ENCODE peak calls at places on chromosomes 3 and 15, in ten cellular contexts. Z, D, N, Q, P, J, G, T, W and K are unnamed samples.

GRCh38 chr15:49242820-49243219 is 72.8 kb downstream of the GALK2 start:
- DNase-seq in P (no peak), N (no peak), D (no peak), Q (no peak), T (no peak), W (no peak), J (no peak), G (no peak), Z (no peak), K (no peak)

GRCh38 chr15:60379466-60380274 is 18.1 kb downstream of the ANXA2 start:
- DNase-seq in T (peak), Q (peak), Z (no peak), G (peak), N (no peak), P (no peak), J (no peak), D (no peak), W (no peak), K (no peak)

GRCh38 chr3:190401943-190402342 is 14.0 kb downstream of the CLDN16 start:
- DNase-seq in N (no peak), J (no peak), W (no peak), T (no peak), G (no peak), P (no peak), Z (no peak), Q (no peak), D (no peak), K (no peak)

GRCh38 chr3:13068269-13069010 is 4.8 kb downstream of the IQSEC1 start:
- DNase-seq in Q (no peak), P (no peak), J (no peak), T (no peak), Z (no peak), N (no peak), W (no peak), G (no peak), D (no peak), K (no peak)

GRCh38 chr3:122982202-122983185 is 45.1 kb downstream of the SEMA5B start:
- DNase-seq in Q (no peak), D (no peak), N (no peak), P (no peak), Z (peak), W (no peak), J (no peak), T (no peak), G (no peak), K (no peak)

GRCh38 chr3:63328386-63328785 is 50.3 kb downstream of the SYNPR start:
- DNase-seq in N (no peak), Q (no peak), D (no peak), Z (no peak), T (no peak), J (no peak), W (no peak), G (no peak), P (no peak), K (no peak)

GRCh38 chr3:137542049-137542448 is 222.1 kb upstream of the SOX14 start:
- DNase-seq in T (no peak), N (no peak), G (no peak), W (no peak), Z (no peak), D (no peak), Q (no peak), P (no peak), J (no peak), K (no peak)

GRCh38 chr15:44804303-44805046 is 68.1 kb downstream of the TRIM69 start:
- DNase-seq in D (no peak), Z (no peak), J (no peak), G (no peak), T (no peak), Q (no peak), W (no peak), N (no peak), P (no peak), K (no peak)

GRCh38 chr15:64131547-64131946 is 20.0 kb upstream of the SNX22 start:
- DNase-seq in P (no peak), G (no peak), W (no peak), T (no peak), Z (no peak), D (no peak), J (no peak), Q (no peak), N (no peak), K (no peak)

GRCh38 chr3:95994338-95994737 is 820.1 kb upstream of the EPHA6 start:
- DNase-seq in N (no peak), W (no peak), P (no peak), D (no peak), Q (no peak), J (no peak), G (no peak), Z (no peak), T (no peak), K (no peak)

DNA sequence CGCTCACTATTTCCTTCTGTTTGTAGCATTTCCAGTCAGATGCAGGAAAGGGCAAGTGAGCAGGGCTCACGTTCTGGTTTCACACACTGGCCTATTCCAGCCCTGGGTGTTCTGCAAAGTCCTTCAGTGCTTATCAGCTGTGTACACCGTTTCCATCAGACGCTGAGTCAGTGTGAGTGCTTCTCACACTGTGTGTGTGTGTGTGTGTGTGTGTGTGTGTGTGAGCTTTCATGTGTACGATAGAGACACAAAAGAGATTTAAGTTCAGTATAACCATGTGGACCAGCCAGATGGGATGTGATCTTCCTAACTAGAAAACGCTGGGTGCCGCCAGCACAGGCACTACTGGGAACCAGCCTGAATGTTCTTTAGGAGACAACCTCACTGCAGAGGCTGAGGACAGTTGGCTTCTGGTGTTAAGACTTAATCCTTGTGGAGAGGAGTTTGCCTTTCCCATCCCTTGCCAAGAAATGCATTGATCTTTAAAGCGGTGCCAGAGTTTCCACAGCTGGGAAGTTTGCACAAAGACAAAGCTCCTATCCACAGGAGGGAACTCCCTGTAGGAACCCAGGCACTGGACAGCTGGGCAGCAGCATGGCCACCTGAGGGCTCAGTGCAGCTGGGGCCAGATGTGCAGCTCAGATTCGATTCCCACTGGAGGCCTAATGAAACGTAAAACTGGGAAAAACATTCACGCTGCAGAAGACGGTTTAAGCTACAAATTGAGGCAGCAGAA is 3.9 kb upstream of the CHSY1 start:
- DNase-seq in T (no peak), Q (no peak), P (no peak), D (no peak), Z (no peak), W (no peak), G (no peak), J (peak), N (no peak), K (no peak)
- TF ChIP-seq POLR2AphosphoS5 in T (no peak), Q (no peak), P (no peak), D (no peak), Z (no peak), W (no peak), G (no peak), J (peak), N (no peak), K (peak)

DNA sequence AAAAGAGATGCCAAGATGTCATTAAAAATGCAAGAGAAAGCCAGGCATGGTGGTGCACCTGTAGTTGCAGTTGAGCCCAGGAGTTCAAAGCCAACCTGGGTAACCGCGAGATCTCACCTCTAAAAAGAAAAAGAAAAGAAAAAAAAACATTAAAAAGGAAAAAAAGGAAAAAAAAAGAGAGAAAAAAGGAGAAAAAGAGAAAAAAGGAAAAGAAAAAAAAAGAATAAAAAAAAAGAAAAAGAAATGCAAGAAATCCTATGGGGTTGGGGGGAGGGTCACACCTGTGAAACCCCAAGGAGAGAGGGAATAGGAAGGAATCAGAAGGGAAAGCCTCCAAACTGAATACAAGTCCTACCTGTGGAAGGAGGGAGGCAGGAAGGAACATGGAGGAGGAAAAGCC is 5.2 kb upstream of the SUMF1 start:
- DNase-seq in N (no peak), P (no peak), Z (no peak), T (no peak), D (no peak), G (no peak), Q (no peak), J (no peak), W (no peak), K (no peak)
- H3K27ac ChIP-seq in N (no peak), P (no peak), Z (no peak), T (no peak), D (no peak), G (no peak), Q (no peak), J (no peak), W (no peak), K (no peak)

DNA sequence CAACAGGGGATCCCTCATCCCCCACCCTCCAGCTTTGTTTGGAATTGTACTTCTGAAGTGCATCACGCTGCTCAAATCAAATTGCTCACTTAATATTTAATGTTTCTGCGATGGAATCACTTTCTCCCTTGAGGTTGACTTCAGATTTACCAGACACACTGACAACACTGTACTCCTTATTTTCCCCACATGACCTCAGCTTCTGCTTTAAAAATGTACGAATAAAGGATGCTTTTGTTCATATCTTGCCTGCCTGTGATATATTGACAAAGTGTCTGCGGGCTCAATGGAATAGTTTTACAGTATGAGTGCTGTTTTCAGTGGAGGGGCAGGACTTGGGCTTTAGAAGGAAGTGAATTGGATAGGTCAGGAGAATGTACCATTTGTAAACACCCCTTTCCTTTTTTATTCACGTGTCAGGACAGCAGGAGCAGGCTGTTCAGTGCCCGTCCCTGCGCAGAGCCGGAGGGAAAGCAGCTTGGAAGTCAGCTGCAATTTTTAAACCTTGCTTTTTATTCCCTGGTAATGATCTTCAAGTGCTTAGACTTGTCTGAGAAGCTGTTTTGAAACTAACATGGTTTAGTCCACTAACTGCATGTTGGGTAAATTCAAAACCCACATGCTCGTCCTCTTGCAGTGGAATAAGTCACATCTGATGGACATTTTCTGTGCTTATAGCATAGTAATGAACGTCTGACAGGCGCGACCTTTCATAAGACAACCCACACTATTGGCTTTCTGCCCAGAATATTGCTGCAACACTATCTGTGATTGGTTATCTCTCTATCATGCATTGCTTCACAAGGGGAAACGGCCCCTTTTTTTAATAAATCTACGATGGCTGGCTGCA is 29.9 kb downstream of the MBNL1 start:
- DNase-seq in P (peak), T (no peak), Z (peak), N (no peak), J (peak), D (no peak), G (no peak), Q (peak), W (peak), K (peak)
- TF ChIP-seq POLR2A in P (peak), T (no peak), Z (peak), N (no peak), J (no peak), D (no peak), G (no peak), Q (no peak), W (no peak), K (no peak)

GRCh38 chr3:192831111-192831644 is 86.5 kb downstream of the MB21D2 start:
- DNase-seq in P (no peak), G (no peak), T (no peak), D (no peak), Z (no peak), J (no peak), Q (no peak), N (no peak), W (no peak), K (no peak)
- TF ChIP-seq POLR2AphosphoS5 in P (no peak), G (no peak), T (no peak), D (no peak), Z (peak), J (no peak), Q (no peak), N (no peak), W (no peak), K (no peak)

DNA sequence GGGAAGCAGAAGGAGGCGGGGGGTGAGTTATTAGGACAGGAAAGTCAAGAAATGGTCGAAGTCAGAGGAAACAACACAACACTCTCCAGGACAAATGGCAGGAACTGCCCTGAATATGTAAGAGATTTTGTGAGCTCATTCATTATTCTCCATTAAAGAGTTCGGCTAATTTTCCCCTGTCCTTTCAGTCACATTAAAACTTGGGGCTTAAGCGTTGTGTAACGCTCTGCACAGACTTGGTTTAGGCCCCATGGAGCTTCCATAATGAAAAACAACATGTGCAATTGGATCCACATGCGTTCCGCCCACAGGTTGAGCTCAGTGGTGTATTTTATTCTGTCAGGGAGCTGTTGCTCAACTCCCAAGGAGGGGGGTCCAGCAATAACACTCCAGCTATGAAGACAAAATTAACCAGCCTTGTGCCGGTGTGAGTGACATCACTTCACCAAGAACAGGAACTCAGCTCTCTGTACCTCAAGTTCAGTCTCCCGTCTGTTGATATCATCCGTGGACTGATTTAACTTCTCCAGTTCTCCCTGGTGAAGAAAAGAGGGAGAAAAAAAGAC is 2.3 kb downstream of the SH3BP5 start:
- DNase-seq in T (peak), P (peak), W (no peak), Q (no peak), G (no peak), N (no peak), D (peak), Z (peak), J (no peak), K (no peak)
- H3K27ac ChIP-seq in T (peak), P (peak), W (peak), Q (peak), G (no peak), N (peak), D (peak), Z (peak), J (no peak), K (no peak)